ENCODE peak calls at places on chromosome 6, in six cellular contexts. Q is small intestine; M is effector memory CD4-positive, alpha-beta T cell; U is colonic mucosa; I is CD4-positive, CD25-positive, alpha-beta regulatory T cell; D is fibroblast of lung. O is an unnamed sample. For H3K9me3 and H3K4me1, the result is how much of the 10 kb centered on the place peaks cover.

GRCh38 chr6:158033751-158034702 is 52.4 kb downstream of the SYNJ2 start:
- DNase-seq in U (peak), I (no peak), Q (peak), M (no peak), D (peak), O (peak)

GRCh38 chr6:168376120-168376519 is 56.5 kb upstream of the DACT2 start:
- DNase-seq in U (no peak), I (no peak), D (no peak), M (no peak), Q (no peak), O (peak)

GRCh38 chr6:44696099-44696498 is 308.6 kb downstream of the CDC5L start:
- DNase-seq in D (peak), I (no peak), Q (no peak), U (no peak), M (no peak), O (no peak)

GRCh38 chr6:32614366-32615081 is 22.7 kb upstream of the HLA-DQA1 start:
- DNase-seq in Q (no peak), D (no peak), I (no peak), U (no peak), M (no peak), O (no peak)

GRCh38 chr6:157083343-157083742 is 240.0 kb downstream of the TMEM242 start:
- DNase-seq in M (no peak), U (no peak), Q (no peak), I (no peak), D (no peak), O (no peak)

GRCh38 chr6:156273065-156273711 is 504.0 kb upstream of the ARID1B start:
- DNase-seq in D (no peak), Q (no peak), I (no peak), M (no peak), U (no peak), O (no peak)

GRCh38 chr6:170080828-170081368 is 210.0 kb downstream of the DLL1 start:
- DNase-seq in D (no peak), U (no peak), Q (no peak), I (no peak), M (no peak), O (peak)

GRCh38 chr6:41801380-41801779 is 13.9 kb downstream of the TOMM6 start:
- DNase-seq in U (no peak), M (no peak), Q (no peak), D (peak), I (no peak), O (no peak)

GRCh38 chr6:33384581-33385020 is 7.0 kb upstream of the KIFC1 start:
- DNase-seq in I (no peak), D (peak), M (no peak), U (no peak), Q (peak), O (no peak)

GRCh38 chr6:101083533-101084172 is 202.5 kb upstream of the ASCC3 start:
- DNase-seq in I (no peak), D (peak), U (no peak), M (no peak), Q (no peak), O (no peak)

GRCh38 chr6:23137596-23137995 is 568.2 kb downstream of the HDGFL1 start:
- DNase-seq in U (no peak), I (no peak), Q (no peak), M (no peak), D (peak), O (no peak)

GRCh38 chr6:23145801-23146200 is 576.4 kb downstream of the HDGFL1 start:
- DNase-seq in D (peak), M (no peak), I (no peak), Q (no peak), U (no peak), O (no peak)

DNA sequence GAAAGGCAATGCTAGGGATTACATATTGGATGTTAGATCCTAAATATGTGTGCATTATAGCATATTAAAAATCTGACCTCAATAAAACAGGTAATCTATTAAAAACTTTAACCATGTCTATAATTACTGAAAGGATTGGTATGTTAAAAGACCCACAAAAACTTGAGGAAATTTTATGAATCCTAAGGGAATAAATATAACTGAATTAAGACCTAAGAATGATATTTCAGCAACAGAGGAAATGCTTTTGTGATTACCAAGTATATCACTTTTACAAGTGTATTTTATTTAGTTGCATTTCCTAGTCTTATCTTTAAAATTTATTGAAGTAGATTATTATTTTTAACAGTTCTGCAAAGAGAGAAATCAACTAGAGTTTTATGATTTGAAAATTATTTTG is 571.5 kb downstream of the HDGFL1 start:
- DNase-seq in U (no peak), I (no peak), D (no peak), Q (no peak), M (no peak), O (no peak)
- H3K9me3 ChIP-seq in U (under half), I (under half), D (under half), Q (under half), M (under half), O (under half)

GRCh38 chr6:112232845-112233256 is 21.5 kb downstream of the LAMA4 start:
- DNase-seq in D (peak), U (no peak), I (no peak), M (no peak), Q (no peak), O (peak)
- H3K4me1 ChIP-seq in D (under half), U (under half), I (under half), M (under half), Q (under half), O (under half)

GRCh38 chr6:29887330-29887818 is 55.0 kb upstream of the HLA-A start:
- DNase-seq in Q (peak), U (peak), M (peak), I (peak), D (peak), O (peak)

GRCh38 chr6:29886686-29887085 is 55.6 kb upstream of the HLA-A start:
- DNase-seq in M (no peak), U (no peak), D (no peak), Q (peak), I (no peak), O (no peak)

GRCh38 chr6:29892696-29893095 is 49.6 kb upstream of the HLA-A start:
- DNase-seq in M (no peak), Q (no peak), U (no peak), I (no peak), D (no peak), O (no peak)

GRCh38 chr6:29884261-29884660 is 56.6 kb downstream of the HLA-G start:
- DNase-seq in I (no peak), M (no peak), U (no peak), D (no peak), Q (no peak), O (no peak)

DNA sequence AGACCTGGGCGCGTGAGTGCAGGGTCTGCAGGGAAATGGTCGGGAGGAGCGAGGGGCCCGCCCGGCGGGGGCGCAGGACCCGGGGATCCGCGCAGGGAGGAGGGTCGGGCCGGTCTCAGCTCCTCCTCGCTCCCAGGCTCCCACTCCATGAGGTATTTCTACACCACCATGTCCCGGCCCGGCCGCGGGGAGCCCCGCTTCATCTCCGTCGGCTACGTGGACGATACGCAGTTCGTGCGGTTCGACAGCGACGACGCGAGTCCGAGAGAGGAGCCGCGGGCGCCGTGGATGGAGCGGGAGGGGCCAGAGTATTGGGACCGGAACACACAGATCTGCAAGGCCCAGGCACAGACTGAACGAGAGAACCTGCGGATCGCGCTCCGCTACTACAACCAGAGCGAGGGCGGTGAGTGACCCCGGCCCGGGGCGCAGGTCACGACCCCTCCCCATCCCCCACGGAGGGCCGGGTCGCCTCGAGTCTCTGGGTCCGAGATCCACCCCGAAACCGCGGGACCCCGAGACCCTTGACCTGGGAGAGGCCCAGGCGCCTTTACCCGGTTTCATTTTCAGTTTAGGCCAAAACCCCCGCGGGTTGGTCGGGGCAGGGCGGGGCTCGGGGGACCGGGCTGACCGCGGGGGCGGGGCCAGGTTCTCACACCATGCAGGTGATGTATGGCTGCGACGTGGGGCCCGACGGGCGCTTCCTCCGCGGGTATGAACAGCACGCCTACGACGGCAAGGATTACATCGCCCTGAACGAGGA is 54.3 kb upstream of the HLA-A start:
- DNase-seq in Q (peak), M (peak), D (peak), I (peak), U (peak), O (peak)
- H3K4me3 ChIP-seq in Q (peak), M (peak), D (peak), I (peak), U (peak), O (peak)

GRCh38 chr6:9851006-9851405 is 563.9 kb downstream of the TFAP2A start:
- DNase-seq in D (no peak), M (no peak), I (no peak), Q (no peak), U (no peak), O (no peak)
- H3K9me3 ChIP-seq in D (under half), M (under half), I (under half), Q (under half), U (under half), O (under half)

GRCh38 chr6:111862314-111862713 is 10.9 kb downstream of the FYN start:
- DNase-seq in U (no peak), Q (no peak), M (no peak), I (no peak), D (no peak), O (no peak)

GRCh38 chr6:111858347-111858746 is 14.9 kb downstream of the FYN start:
- DNase-seq in M (no peak), U (no peak), I (no peak), D (peak), Q (no peak), O (no peak)

GRCh38 chr6:111862727-111863126 is 10.5 kb downstream of the FYN start:
- DNase-seq in U (no peak), Q (no peak), D (no peak), M (no peak), I (no peak), O (no peak)

GRCh38 chr6:111864138-111865048 is 8.9 kb downstream of the FYN start:
- DNase-seq in I (no peak), Q (no peak), D (no peak), M (no peak), U (no peak), O (no peak)

GRCh38 chr6:111861321-111861938 is 11.8 kb downstream of the FYN start:
- DNase-seq in I (no peak), U (no peak), D (no peak), Q (no peak), M (no peak), O (no peak)
- H3K4me1 ChIP-seq in I (half or more), U (under half), D (under half), Q (under half), M (half or more), O (under half)

DNA sequence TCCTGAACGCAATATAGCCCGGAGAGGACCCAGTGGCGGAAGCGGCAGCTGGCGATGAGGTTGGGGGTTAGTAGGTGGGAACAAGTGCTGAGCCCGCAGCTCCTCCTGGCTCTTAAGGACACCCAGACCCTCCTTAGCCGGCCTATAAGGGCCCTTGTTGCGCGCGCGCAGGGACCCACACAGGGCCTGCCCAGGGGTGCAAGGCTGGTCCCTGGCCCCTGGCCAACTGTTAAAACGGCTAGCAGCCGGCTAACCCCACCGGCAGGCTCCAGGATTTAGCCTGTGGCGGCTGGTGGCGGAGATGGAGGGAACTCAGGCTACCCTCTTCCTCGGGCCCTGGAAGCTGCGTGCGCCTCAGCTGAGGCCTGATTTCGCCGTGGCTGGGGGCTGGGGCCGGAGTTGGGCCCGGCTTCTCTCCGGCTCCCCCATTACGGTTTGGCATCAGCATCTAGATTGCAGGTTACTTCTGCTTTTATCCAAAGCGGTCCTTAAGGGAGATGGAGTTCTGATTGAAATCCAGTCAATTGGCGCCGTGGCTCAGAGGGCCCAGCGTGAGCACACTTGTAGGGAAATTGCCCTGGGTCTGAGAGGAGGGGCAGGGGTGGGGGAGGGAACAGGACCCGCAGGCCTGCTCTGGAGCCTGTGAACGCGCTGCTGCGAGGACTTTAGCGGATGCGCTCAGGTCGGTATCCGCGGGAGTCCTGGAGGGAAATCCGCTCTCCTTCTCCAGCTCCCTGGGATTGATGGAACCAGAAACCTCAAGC is 37.0 kb upstream of the CCDC167 start:
- DNase-seq in I (no peak), Q (no peak), M (no peak), D (no peak), U (no peak), O (no peak)
- H3K4me3 ChIP-seq in I (no peak), Q (no peak), M (no peak), D (no peak), U (no peak), O (no peak)

GRCh38 chr6:3088853-3089445 is 20.7 kb downstream of the RIPK1 start:
- DNase-seq in D (no peak), I (no peak), Q (no peak), M (no peak), U (no peak), O (no peak)
- H3K9me3 ChIP-seq in D (under half), I (under half), Q (under half), M (under half), U (under half), O (under half)